ENCODE peak calls at places on chromosomes 12 and 14, in nine cellular contexts. C is endothelial cell; W is Ammon's horn; U is activated T-cell treated with anti-CD3 and anti-CD28 coated beads, Interleukin-2, amount 50 U/mL, for 4 hours; T is COR-L47; S is fibroblast of the aortic adventitia; R is CD8-positive, alpha-beta memory T cell; Z is right lobe of liver; A is astrocyte of the spinal cord. L is an unnamed sample.

GRCh38 chr14:80988742-80989429 is 33.5 kb downstream of the TSHR start:
- DNase-seq in C (no peak), W (no peak), U (no peak), T (no peak), S (no peak), R (no peak), Z (no peak), A (no peak), L (no peak)

GRCh38 chr14:100740931-100741330 is 14.2 kb downstream of the DLK1 start:
- DNase-seq in C (no peak), W (no peak), U (no peak), T (no peak), S (no peak), R (no peak), Z (no peak), A (no peak), L (no peak)

GRCh38 chr14:74979442-74980397 is 23.0 kb upstream of the EIF2B2 start:
- DNase-seq in C (no peak), W (no peak), U (no peak), T (peak), S (peak), R (no peak), Z (no peak), A (peak), L (no peak)

GRCh38 chr12:108099085-108099484 is 30.0 kb upstream of the WSCD2 start:
- DNase-seq in C (no peak), W (no peak), U (no peak), T (no peak), S (no peak), R (no peak), Z (no peak), A (no peak), L (no peak)

GRCh38 chr12:19572920-19573558 is 133.7 kb downstream of the AEBP2 start:
- DNase-seq in C (peak), W (no peak), U (no peak), T (no peak), S (peak), R (no peak), Z (no peak), A (peak), L (no peak)

GRCh38 chr12:79936670-79937069 is 1.8 kb upstream of the PPP1R12A start:
- DNase-seq in C (no peak), W (no peak), U (no peak), T (no peak), S (no peak), R (no peak), Z (no peak), A (no peak), L (no peak)

GRCh38 chr12:121198949-121199348 is 11.0 kb upstream of the P2RX4 start:
- DNase-seq in C (no peak), W (no peak), U (no peak), T (no peak), S (no peak), R (no peak), Z (no peak), A (no peak), L (no peak)

GRCh38 chr12:6367065-6367968 is 8.0 kb downstream of the SCNN1A start:
- DNase-seq in C (no peak), W (peak), U (peak), T (no peak), S (peak), R (peak), Z (no peak), A (no peak), L (peak)

GRCh38 chr14:105526781-105527380 is 498 bp downstream of the TMEM121 start:
- DNase-seq in C (no peak), W (no peak), U (no peak), T (no peak), S (no peak), R (no peak), Z (peak), A (no peak), L (no peak)

GRCh38 chr12:87332987-87333761 is 696.0 kb downstream of the C12orf50 start:
- DNase-seq in C (no peak), W (no peak), U (no peak), T (peak), S (peak), R (no peak), Z (no peak), A (peak), L (no peak)

GRCh38 chr12:44428825-44429224 is 447.3 kb downstream of the NELL2 start:
- DNase-seq in C (no peak), W (no peak), U (no peak), T (no peak), S (no peak), R (no peak), Z (no peak), A (no peak), L (no peak)

GRCh38 chr12:73514672-73515071 is 1023.0 kb upstream of the ATXN7L3B start:
- DNase-seq in C (no peak), W (no peak), U (no peak), T (no peak), S (no peak), R (no peak), Z (no peak), A (no peak), L (no peak)

GRCh38 chr14:55383039-55383438 is 28.6 kb downstream of the ATG14 start:
- DNase-seq in C (no peak), W (no peak), U (no peak), T (no peak), S (peak), R (no peak), Z (no peak), A (peak), L (no peak)

GRCh38 chr12:92827836-92828431 is 101.2 kb downstream of the EEA1 start:
- DNase-seq in C (peak), W (no peak), U (peak), T (no peak), S (peak), R (no peak), Z (no peak), A (peak), L (peak)

GRCh38 chr12:121858662-121859572 is at the start of gene HPD:
- DNase-seq in C (no peak), W (peak), U (no peak), T (no peak), S (peak), R (no peak), Z (peak), A (peak), L (no peak)

GRCh38 chr14:62443796-62444195 is 601.5 kb downstream of the KCNH5 start:
- DNase-seq in C (no peak), W (no peak), U (no peak), T (no peak), S (no peak), R (no peak), Z (no peak), A (peak), L (no peak)

GRCh38 chr12:2395352-2395977 is 342.7 kb downstream of the CACNA1C start:
- DNase-seq in C (peak), W (no peak), U (no peak), T (no peak), S (peak), R (no peak), Z (peak), A (peak), L (no peak)

GRCh38 chr14:55715889-55716288 is 135.9 kb downstream of the KTN1 start:
- DNase-seq in C (no peak), W (no peak), U (no peak), T (no peak), S (peak), R (no peak), Z (no peak), A (peak), L (no peak)

GRCh38 chr14:94685681-94686485 is 73.7 kb downstream of the SERPINA3 start:
- DNase-seq in C (no peak), W (no peak), U (no peak), T (no peak), S (no peak), R (no peak), Z (no peak), A (no peak), L (no peak)